ENCODE peak calls at places on chromosomes 1 and 21, in ten cellular contexts. One of them, this sample, is unnamed.
A peak's percentile ranks its signal among the peaks of the same experiment; 100 is the strongest.

GRCh38 chr1:47554082-47554481 is 116.2 kb downstream of the FOXD2 start:
- DNase-seq in BE2C: no peak
- DNase-seq in fibroblast of lung: no peak
- DNase-seq in stimulated activated effector memory CD8-positive, alpha-beta T cell treated with anti-CD3 and anti-CD28 coated beads, Interleukin-12 subunit alpha, Interleukin-12 subunit beta, amount 100 ng/mL, for 72 hours: no peak
- DNase-seq in RCC 7860: no peak
- DNase-seq in stimulated activated CD4-positive, alpha-beta T cell treated with anti-CD3 and anti-CD28 coated beads, Interleukin-1b, Interleukin-23, amount 100 ng/mL, for 4 hours: no peak
- DNase-seq in IMR-90: no peak
- DNase-seq in neural crest cell: no peak
- DNase-seq in NCI-H2081: no peak
- DNase-seq in HFFc6: no peak
- DNase-seq in this sample: no peak

GRCh38 chr1:164261691-164262240 is 297.2 kb upstream of the PBX1 start:
- DNase-seq in BE2C: no peak
- DNase-seq in fibroblast of lung: no peak
- DNase-seq in stimulated activated effector memory CD8-positive, alpha-beta T cell treated with anti-CD3 and anti-CD28 coated beads, Interleukin-12 subunit alpha, Interleukin-12 subunit beta, amount 100 ng/mL, for 72 hours: no peak
- DNase-seq in RCC 7860: no peak
- DNase-seq in stimulated activated CD4-positive, alpha-beta T cell treated with anti-CD3 and anti-CD28 coated beads, Interleukin-1b, Interleukin-23, amount 100 ng/mL, for 4 hours: no peak
- DNase-seq in IMR-90: no peak
- DNase-seq in neural crest cell: no peak
- DNase-seq in NCI-H2081: peak; percentile 40
- DNase-seq in HFFc6: no peak
- DNase-seq in this sample: no peak

GRCh38 chr1:198265073-198265661 is 108.4 kb downstream of the NEK7 start:
- DNase-seq in BE2C: no peak
- DNase-seq in fibroblast of lung: peak; percentile 59
- DNase-seq in stimulated activated effector memory CD8-positive, alpha-beta T cell treated with anti-CD3 and anti-CD28 coated beads, Interleukin-12 subunit alpha, Interleukin-12 subunit beta, amount 100 ng/mL, for 72 hours: no peak
- DNase-seq in RCC 7860: peak; percentile 13
- DNase-seq in stimulated activated CD4-positive, alpha-beta T cell treated with anti-CD3 and anti-CD28 coated beads, Interleukin-1b, Interleukin-23, amount 100 ng/mL, for 4 hours: no peak
- DNase-seq in IMR-90: peak; percentile 51
- DNase-seq in neural crest cell: no peak
- DNase-seq in NCI-H2081: no peak
- DNase-seq in HFFc6: peak; percentile 64
- DNase-seq in this sample: no peak

GRCh38 chr1:204045430-204045829 is 27.5 kb upstream of the SOX13 start:
- DNase-seq in BE2C: no peak
- DNase-seq in fibroblast of lung: no peak
- DNase-seq in stimulated activated effector memory CD8-positive, alpha-beta T cell treated with anti-CD3 and anti-CD28 coated beads, Interleukin-12 subunit alpha, Interleukin-12 subunit beta, amount 100 ng/mL, for 72 hours: no peak
- DNase-seq in RCC 7860: no peak
- DNase-seq in stimulated activated CD4-positive, alpha-beta T cell treated with anti-CD3 and anti-CD28 coated beads, Interleukin-1b, Interleukin-23, amount 100 ng/mL, for 4 hours: no peak
- DNase-seq in IMR-90: no peak
- DNase-seq in neural crest cell: no peak
- DNase-seq in NCI-H2081: no peak
- DNase-seq in HFFc6: no peak
- DNase-seq in this sample: no peak

GRCh38 chr1:33225586-33225985 is 30.7 kb upstream of the ZNF362 start:
- DNase-seq in BE2C: no peak
- DNase-seq in fibroblast of lung: no peak
- DNase-seq in stimulated activated effector memory CD8-positive, alpha-beta T cell treated with anti-CD3 and anti-CD28 coated beads, Interleukin-12 subunit alpha, Interleukin-12 subunit beta, amount 100 ng/mL, for 72 hours: no peak
- DNase-seq in RCC 7860: no peak
- DNase-seq in stimulated activated CD4-positive, alpha-beta T cell treated with anti-CD3 and anti-CD28 coated beads, Interleukin-1b, Interleukin-23, amount 100 ng/mL, for 4 hours: no peak
- DNase-seq in IMR-90: no peak
- DNase-seq in neural crest cell: no peak
- DNase-seq in NCI-H2081: no peak
- DNase-seq in HFFc6: no peak
- DNase-seq in this sample: no peak

GRCh38 chr1:61092643-61093042 is 10.3 kb downstream of the NFIA start:
- DNase-seq in BE2C: no peak
- DNase-seq in fibroblast of lung: no peak
- DNase-seq in stimulated activated effector memory CD8-positive, alpha-beta T cell treated with anti-CD3 and anti-CD28 coated beads, Interleukin-12 subunit alpha, Interleukin-12 subunit beta, amount 100 ng/mL, for 72 hours: no peak
- DNase-seq in RCC 7860: no peak
- DNase-seq in stimulated activated CD4-positive, alpha-beta T cell treated with anti-CD3 and anti-CD28 coated beads, Interleukin-1b, Interleukin-23, amount 100 ng/mL, for 4 hours: no peak
- DNase-seq in IMR-90: no peak
- DNase-seq in neural crest cell: no peak
- DNase-seq in NCI-H2081: peak; percentile 69
- DNase-seq in HFFc6: no peak
- DNase-seq in this sample: no peak

GRCh38 chr1:222331765-222332164 is 216.1 kb downstream of the HHIPL2 start:
- DNase-seq in BE2C: no peak
- DNase-seq in fibroblast of lung: peak; percentile 73
- DNase-seq in stimulated activated effector memory CD8-positive, alpha-beta T cell treated with anti-CD3 and anti-CD28 coated beads, Interleukin-12 subunit alpha, Interleukin-12 subunit beta, amount 100 ng/mL, for 72 hours: no peak
- DNase-seq in RCC 7860: peak; percentile 51
- DNase-seq in stimulated activated CD4-positive, alpha-beta T cell treated with anti-CD3 and anti-CD28 coated beads, Interleukin-1b, Interleukin-23, amount 100 ng/mL, for 4 hours: no peak
- DNase-seq in IMR-90: peak; percentile 80
- DNase-seq in neural crest cell: no peak
- DNase-seq in NCI-H2081: no peak
- DNase-seq in HFFc6: no peak
- DNase-seq in this sample: no peak

GRCh38 chr1:152162826-152163463 is 3.9 kb upstream of the RPTN start:
- DNase-seq in BE2C: no peak
- DNase-seq in fibroblast of lung: peak; percentile 94
- DNase-seq in stimulated activated effector memory CD8-positive, alpha-beta T cell treated with anti-CD3 and anti-CD28 coated beads, Interleukin-12 subunit alpha, Interleukin-12 subunit beta, amount 100 ng/mL, for 72 hours: no peak
- DNase-seq in RCC 7860: peak; percentile 95
- DNase-seq in stimulated activated CD4-positive, alpha-beta T cell treated with anti-CD3 and anti-CD28 coated beads, Interleukin-1b, Interleukin-23, amount 100 ng/mL, for 4 hours: no peak
- DNase-seq in IMR-90: peak; percentile 62
- DNase-seq in neural crest cell: no peak
- DNase-seq in NCI-H2081: no peak
- DNase-seq in HFFc6: peak; percentile 90
- DNase-seq in this sample: no peak

GRCh38 chr1:74517599-74518051 is 5.2 kb upstream of the LRRC53 start:
- DNase-seq in BE2C: no peak
- DNase-seq in fibroblast of lung: no peak
- DNase-seq in stimulated activated effector memory CD8-positive, alpha-beta T cell treated with anti-CD3 and anti-CD28 coated beads, Interleukin-12 subunit alpha, Interleukin-12 subunit beta, amount 100 ng/mL, for 72 hours: no peak
- DNase-seq in RCC 7860: no peak
- DNase-seq in stimulated activated CD4-positive, alpha-beta T cell treated with anti-CD3 and anti-CD28 coated beads, Interleukin-1b, Interleukin-23, amount 100 ng/mL, for 4 hours: no peak
- DNase-seq in IMR-90: no peak
- DNase-seq in neural crest cell: no peak
- DNase-seq in NCI-H2081: no peak
- DNase-seq in HFFc6: no peak
- DNase-seq in this sample: no peak

GRCh38 chr21:31558839-31559367 is 100.6 kb upstream of the SOD1 start:
- DNase-seq in BE2C: peak; percentile 98
- DNase-seq in fibroblast of lung: peak; percentile 94
- DNase-seq in stimulated activated effector memory CD8-positive, alpha-beta T cell treated with anti-CD3 and anti-CD28 coated beads, Interleukin-12 subunit alpha, Interleukin-12 subunit beta, amount 100 ng/mL, for 72 hours: peak; percentile 88
- DNase-seq in RCC 7860: no peak
- DNase-seq in stimulated activated CD4-positive, alpha-beta T cell treated with anti-CD3 and anti-CD28 coated beads, Interleukin-1b, Interleukin-23, amount 100 ng/mL, for 4 hours: peak; percentile 82
- DNase-seq in IMR-90: peak; percentile 76
- DNase-seq in neural crest cell: peak; percentile 92
- DNase-seq in NCI-H2081: peak; percentile 95
- DNase-seq in HFFc6: no peak
- DNase-seq in this sample: peak; percentile 8

GRCh38 chr1:214135886-214136285 is 145.1 kb upstream of the SMYD2 start:
- DNase-seq in BE2C: no peak
- DNase-seq in fibroblast of lung: peak; percentile 64
- DNase-seq in stimulated activated effector memory CD8-positive, alpha-beta T cell treated with anti-CD3 and anti-CD28 coated beads, Interleukin-12 subunit alpha, Interleukin-12 subunit beta, amount 100 ng/mL, for 72 hours: no peak
- DNase-seq in RCC 7860: no peak
- DNase-seq in stimulated activated CD4-positive, alpha-beta T cell treated with anti-CD3 and anti-CD28 coated beads, Interleukin-1b, Interleukin-23, amount 100 ng/mL, for 4 hours: no peak
- DNase-seq in IMR-90: no peak
- DNase-seq in neural crest cell: no peak
- DNase-seq in NCI-H2081: no peak
- DNase-seq in HFFc6: no peak
- DNase-seq in this sample: no peak

GRCh38 chr1:26546819-26547218 is 17.3 kb downstream of the RPS6KA1 start:
- DNase-seq in BE2C: no peak
- DNase-seq in fibroblast of lung: no peak
- DNase-seq in stimulated activated effector memory CD8-positive, alpha-beta T cell treated with anti-CD3 and anti-CD28 coated beads, Interleukin-12 subunit alpha, Interleukin-12 subunit beta, amount 100 ng/mL, for 72 hours: no peak
- DNase-seq in RCC 7860: no peak
- DNase-seq in stimulated activated CD4-positive, alpha-beta T cell treated with anti-CD3 and anti-CD28 coated beads, Interleukin-1b, Interleukin-23, amount 100 ng/mL, for 4 hours: no peak
- DNase-seq in IMR-90: no peak
- DNase-seq in neural crest cell: no peak
- DNase-seq in NCI-H2081: no peak
- DNase-seq in HFFc6: no peak
- DNase-seq in this sample: no peak

GRCh38 chr1:161177936-161178244 is 583 bp upstream of the B4GALT3 start:
- DNase-seq in BE2C: no peak
- DNase-seq in fibroblast of lung: no peak
- DNase-seq in stimulated activated effector memory CD8-positive, alpha-beta T cell treated with anti-CD3 and anti-CD28 coated beads, Interleukin-12 subunit alpha, Interleukin-12 subunit beta, amount 100 ng/mL, for 72 hours: no peak
- DNase-seq in RCC 7860: no peak
- DNase-seq in stimulated activated CD4-positive, alpha-beta T cell treated with anti-CD3 and anti-CD28 coated beads, Interleukin-1b, Interleukin-23, amount 100 ng/mL, for 4 hours: no peak
- DNase-seq in IMR-90: no peak
- DNase-seq in neural crest cell: no peak
- DNase-seq in NCI-H2081: no peak
- DNase-seq in HFFc6: no peak
- DNase-seq in this sample: no peak

GRCh38 chr1:230517786-230518185 is 91.7 kb upstream of the PGBD5 start:
- DNase-seq in BE2C: peak; percentile 62
- DNase-seq in fibroblast of lung: no peak
- DNase-seq in stimulated activated effector memory CD8-positive, alpha-beta T cell treated with anti-CD3 and anti-CD28 coated beads, Interleukin-12 subunit alpha, Interleukin-12 subunit beta, amount 100 ng/mL, for 72 hours: no peak
- DNase-seq in RCC 7860: no peak
- DNase-seq in stimulated activated CD4-positive, alpha-beta T cell treated with anti-CD3 and anti-CD28 coated beads, Interleukin-1b, Interleukin-23, amount 100 ng/mL, for 4 hours: no peak
- DNase-seq in IMR-90: no peak
- DNase-seq in neural crest cell: no peak
- DNase-seq in NCI-H2081: peak; percentile 69
- DNase-seq in HFFc6: no peak
- DNase-seq in this sample: no peak

GRCh38 chr21:33761104-33762036 is 119.1 kb downstream of the ITSN1 start:
- DNase-seq in BE2C: no peak
- DNase-seq in fibroblast of lung: peak; percentile 100
- DNase-seq in stimulated activated effector memory CD8-positive, alpha-beta T cell treated with anti-CD3 and anti-CD28 coated beads, Interleukin-12 subunit alpha, Interleukin-12 subunit beta, amount 100 ng/mL, for 72 hours: no peak
- DNase-seq in RCC 7860: peak; percentile 97
- DNase-seq in stimulated activated CD4-positive, alpha-beta T cell treated with anti-CD3 and anti-CD28 coated beads, Interleukin-1b, Interleukin-23, amount 100 ng/mL, for 4 hours: no peak
- DNase-seq in IMR-90: peak; percentile 99
- DNase-seq in neural crest cell: no peak
- DNase-seq in NCI-H2081: no peak
- DNase-seq in HFFc6: peak; percentile 96
- DNase-seq in this sample: no peak

GRCh38 chr1:192489748-192490147 is 85.8 kb upstream of the RGS1 start:
- DNase-seq in BE2C: peak; percentile 84
- DNase-seq in fibroblast of lung: peak; percentile 97
- DNase-seq in stimulated activated effector memory CD8-positive, alpha-beta T cell treated with anti-CD3 and anti-CD28 coated beads, Interleukin-12 subunit alpha, Interleukin-12 subunit beta, amount 100 ng/mL, for 72 hours: no peak
- DNase-seq in RCC 7860: peak; percentile 62
- DNase-seq in stimulated activated CD4-positive, alpha-beta T cell treated with anti-CD3 and anti-CD28 coated beads, Interleukin-1b, Interleukin-23, amount 100 ng/mL, for 4 hours: no peak
- DNase-seq in IMR-90: peak; percentile 95
- DNase-seq in neural crest cell: no peak
- DNase-seq in NCI-H2081: peak; percentile 92
- DNase-seq in HFFc6: peak; percentile 95
- DNase-seq in this sample: no peak

GRCh38 chr1:43414634-43415223 is 25.0 kb downstream of the SZT2 start:
- DNase-seq in BE2C: peak; percentile 57
- DNase-seq in fibroblast of lung: peak; percentile 41
- DNase-seq in stimulated activated effector memory CD8-positive, alpha-beta T cell treated with anti-CD3 and anti-CD28 coated beads, Interleukin-12 subunit alpha, Interleukin-12 subunit beta, amount 100 ng/mL, for 72 hours: peak; percentile 78
- DNase-seq in RCC 7860: peak; percentile 65
- DNase-seq in stimulated activated CD4-positive, alpha-beta T cell treated with anti-CD3 and anti-CD28 coated beads, Interleukin-1b, Interleukin-23, amount 100 ng/mL, for 4 hours: peak; percentile 62
- DNase-seq in IMR-90: peak; percentile 52
- DNase-seq in neural crest cell: peak; percentile 58
- DNase-seq in NCI-H2081: peak; percentile 56
- DNase-seq in HFFc6: peak; percentile 28
- DNase-seq in this sample: no peak

GRCh38 chr21:33286600-33287456 is 20.7 kb downstream of the IL10RB start:
- DNase-seq in BE2C: no peak
- DNase-seq in fibroblast of lung: peak; percentile 91
- DNase-seq in stimulated activated effector memory CD8-positive, alpha-beta T cell treated with anti-CD3 and anti-CD28 coated beads, Interleukin-12 subunit alpha, Interleukin-12 subunit beta, amount 100 ng/mL, for 72 hours: no peak
- DNase-seq in RCC 7860: no peak
- DNase-seq in stimulated activated CD4-positive, alpha-beta T cell treated with anti-CD3 and anti-CD28 coated beads, Interleukin-1b, Interleukin-23, amount 100 ng/mL, for 4 hours: no peak
- DNase-seq in IMR-90: peak; percentile 70
- DNase-seq in neural crest cell: no peak
- DNase-seq in NCI-H2081: peak; percentile 15
- DNase-seq in HFFc6: peak; percentile 33
- DNase-seq in this sample: no peak

GRCh38 chr1:164188507-164188906 is 370.5 kb upstream of the PBX1 start:
- DNase-seq in BE2C: no peak
- DNase-seq in fibroblast of lung: no peak
- DNase-seq in stimulated activated effector memory CD8-positive, alpha-beta T cell treated with anti-CD3 and anti-CD28 coated beads, Interleukin-12 subunit alpha, Interleukin-12 subunit beta, amount 100 ng/mL, for 72 hours: no peak
- DNase-seq in RCC 7860: no peak
- DNase-seq in stimulated activated CD4-positive, alpha-beta T cell treated with anti-CD3 and anti-CD28 coated beads, Interleukin-1b, Interleukin-23, amount 100 ng/mL, for 4 hours: no peak
- DNase-seq in IMR-90: no peak
- DNase-seq in neural crest cell: no peak
- DNase-seq in NCI-H2081: no peak
- DNase-seq in HFFc6: no peak
- DNase-seq in this sample: no peak

GRCh38 chr1:50417487-50417886 is 5.8 kb downstream of the DMRTA2 start:
- DNase-seq in BE2C: no peak
- DNase-seq in fibroblast of lung: no peak
- DNase-seq in stimulated activated effector memory CD8-positive, alpha-beta T cell treated with anti-CD3 and anti-CD28 coated beads, Interleukin-12 subunit alpha, Interleukin-12 subunit beta, amount 100 ng/mL, for 72 hours: no peak
- DNase-seq in RCC 7860: no peak
- DNase-seq in stimulated activated CD4-positive, alpha-beta T cell treated with anti-CD3 and anti-CD28 coated beads, Interleukin-1b, Interleukin-23, amount 100 ng/mL, for 4 hours: no peak
- DNase-seq in IMR-90: no peak
- DNase-seq in neural crest cell: no peak
- DNase-seq in NCI-H2081: no peak
- DNase-seq in HFFc6: no peak
- DNase-seq in this sample: no peak